ENCODE peak calls at places on chromosomes 16 and 17, in ten cellular contexts. One of them, this sample, is unnamed.

GRCh38 chr17:66518108-66518507 is 215.7 kb downstream of the PRKCA start:
- DNase-seq in kidney: no peak
- DNase-seq in neural progenitor cell: no peak
- DNase-seq in esophagus muscularis mucosa: no peak
- DNase-seq in body of pancreas: no peak
- DNase-seq in thyroid gland: no peak
- DNase-seq in A549: no peak
- DNase-seq in sigmoid colon: no peak
- DNase-seq in GM23338: no peak
- DNase-seq in foreskin keratinocyte: no peak
- DNase-seq in this sample: no peak

GRCh38 chr17:65332375-65332774 is 195.2 kb downstream of the RGS9 start:
- DNase-seq in kidney: no peak
- DNase-seq in neural progenitor cell: no peak
- DNase-seq in esophagus muscularis mucosa: no peak
- DNase-seq in body of pancreas: no peak
- DNase-seq in thyroid gland: no peak
- DNase-seq in A549: no peak
- DNase-seq in sigmoid colon: no peak
- DNase-seq in GM23338: peak; percentile 37
- DNase-seq in foreskin keratinocyte: peak; percentile 12
- DNase-seq in this sample: no peak

GRCh38 chr17:75400326-75400939 is 5.0 kb downstream of the GRB2 start:
- DNase-seq in kidney: no peak
- DNase-seq in neural progenitor cell: no peak
- DNase-seq in esophagus muscularis mucosa: no peak
- DNase-seq in body of pancreas: no peak
- DNase-seq in thyroid gland: no peak
- DNase-seq in A549: no peak
- DNase-seq in sigmoid colon: no peak
- DNase-seq in GM23338: no peak
- DNase-seq in foreskin keratinocyte: no peak
- DNase-seq in this sample: no peak

GRCh38 chr17:3557768-3558583 is at the start of gene TRPV3:
- DNase-seq in kidney: peak; percentile 93
- DNase-seq in neural progenitor cell: no peak
- DNase-seq in esophagus muscularis mucosa: peak; percentile 87
- DNase-seq in body of pancreas: peak; percentile 85
- DNase-seq in thyroid gland: no peak
- DNase-seq in A549: no peak
- DNase-seq in sigmoid colon: no peak
- DNase-seq in GM23338: no peak
- DNase-seq in foreskin keratinocyte: peak; percentile 89
- DNase-seq in this sample: no peak

GRCh38 chr16:50263940-50264929 is 2.1 kb upstream of the ADCY7 start:
- DNase-seq in kidney: peak; percentile 9
- DNase-seq in neural progenitor cell: no peak
- DNase-seq in esophagus muscularis mucosa: no peak
- DNase-seq in body of pancreas: no peak
- DNase-seq in thyroid gland: no peak
- DNase-seq in A549: no peak
- DNase-seq in sigmoid colon: no peak
- DNase-seq in GM23338: no peak
- DNase-seq in foreskin keratinocyte: peak; percentile 39
- DNase-seq in this sample: no peak

GRCh38 chr16:30018731-30019158 is 4.3 kb upstream of the C16orf92 start:
- DNase-seq in kidney: no peak
- DNase-seq in neural progenitor cell: no peak
- DNase-seq in esophagus muscularis mucosa: no peak
- DNase-seq in body of pancreas: no peak
- DNase-seq in thyroid gland: no peak
- DNase-seq in A549: no peak
- DNase-seq in sigmoid colon: no peak
- DNase-seq in GM23338: no peak
- DNase-seq in foreskin keratinocyte: peak; percentile 79
- DNase-seq in this sample: no peak

GRCh38 chr16:24685539-24686432 is 43.7 kb upstream of the TNRC6A start:
- DNase-seq in kidney: peak; percentile 81
- DNase-seq in neural progenitor cell: peak; percentile 48
- DNase-seq in esophagus muscularis mucosa: no peak
- DNase-seq in body of pancreas: peak; percentile 73
- DNase-seq in thyroid gland: peak; percentile 42
- DNase-seq in A549: peak; percentile 58
- DNase-seq in sigmoid colon: peak; percentile 93
- DNase-seq in GM23338: peak; percentile 80
- DNase-seq in foreskin keratinocyte: peak; percentile 47
- DNase-seq in this sample: no peak

GRCh38 chr17:33499025-33499424 is 205.9 kb upstream of the ASIC2 start:
- DNase-seq in kidney: no peak
- DNase-seq in neural progenitor cell: no peak
- DNase-seq in esophagus muscularis mucosa: no peak
- DNase-seq in body of pancreas: no peak
- DNase-seq in thyroid gland: no peak
- DNase-seq in A549: no peak
- DNase-seq in sigmoid colon: no peak
- DNase-seq in GM23338: no peak
- DNase-seq in foreskin keratinocyte: no peak
- DNase-seq in this sample: no peak

GRCh38 chr17:32275060-32276042 is 9.7 kb downstream of the RHBDL3 start:
- DNase-seq in kidney: peak; percentile 75
- DNase-seq in neural progenitor cell: no peak
- DNase-seq in esophagus muscularis mucosa: no peak
- DNase-seq in body of pancreas: no peak
- DNase-seq in thyroid gland: no peak
- DNase-seq in A549: peak; percentile 89
- DNase-seq in sigmoid colon: no peak
- DNase-seq in GM23338: peak; percentile 72
- DNase-seq in foreskin keratinocyte: peak; percentile 59
- DNase-seq in this sample: peak; percentile 41

GRCh38 chr16:22624038-22624656 is 113.5 kb downstream of the NPIPB5 start:
- DNase-seq in kidney: peak; percentile 65
- DNase-seq in neural progenitor cell: no peak
- DNase-seq in esophagus muscularis mucosa: no peak
- DNase-seq in body of pancreas: peak; percentile 6
- DNase-seq in thyroid gland: no peak
- DNase-seq in A549: no peak
- DNase-seq in sigmoid colon: no peak
- DNase-seq in GM23338: no peak
- DNase-seq in foreskin keratinocyte: no peak
- DNase-seq in this sample: no peak

DNA sequence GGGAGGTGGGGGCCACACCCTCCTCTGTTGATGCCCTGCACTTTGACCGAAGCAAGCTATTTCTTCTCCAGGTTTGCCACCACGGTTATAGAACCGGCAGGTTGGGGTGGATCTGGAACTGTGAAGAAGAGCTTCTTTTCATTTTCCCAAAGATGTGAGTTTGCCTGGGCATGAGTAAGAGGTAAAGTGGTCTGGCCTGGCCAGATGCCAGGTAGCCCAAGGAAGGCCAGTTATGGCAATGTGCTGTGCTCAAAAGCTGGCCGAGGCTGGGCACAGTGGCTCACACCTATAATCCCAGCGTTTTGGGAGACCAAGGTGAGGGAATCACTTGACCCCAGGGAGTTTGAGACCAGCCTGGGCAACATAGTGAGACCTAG is 18.7 kb downstream of the ATP6V0D1 start:
- DNase-seq in kidney: peak; percentile 51
- DNase-seq in neural progenitor cell: no peak
- DNase-seq in esophagus muscularis mucosa: no peak
- DNase-seq in body of pancreas: no peak
- DNase-seq in thyroid gland: no peak
- DNase-seq in A549: no peak
- DNase-seq in sigmoid colon: no peak
- DNase-seq in GM23338: no peak
- DNase-seq in foreskin keratinocyte: no peak
- DNase-seq in this sample: no peak
- H3K4me1 ChIP-seq in kidney: peaks cover 62% of the 10 kb centered on the region
- H3K4me1 ChIP-seq in neural progenitor cell: no peaks in the 10 kb centered on the region
- H3K4me1 ChIP-seq in esophagus muscularis mucosa: peaks cover 84% of the 10 kb centered on the region
- H3K4me1 ChIP-seq in body of pancreas: peaks cover 86% of the 10 kb centered on the region
- H3K4me1 ChIP-seq in thyroid gland: peaks cover 91% of the 10 kb centered on the region
- H3K4me1 ChIP-seq in A549: peaks cover 17% of the 10 kb centered on the region
- H3K4me1 ChIP-seq in sigmoid colon: peaks cover 62% of the 10 kb centered on the region
- H3K4me1 ChIP-seq in GM23338: no peaks in the 10 kb centered on the region
- H3K4me1 ChIP-seq in foreskin keratinocyte: peaks cover 9% of the 10 kb centered on the region
- H3K4me1 ChIP-seq in this sample: peaks cover 77% of the 10 kb centered on the region

GRCh38 chr16:27344707-27345106 is 30.9 kb downstream of the IL4R start:
- DNase-seq in kidney: no peak
- DNase-seq in neural progenitor cell: no peak
- DNase-seq in esophagus muscularis mucosa: no peak
- DNase-seq in body of pancreas: no peak
- DNase-seq in thyroid gland: no peak
- DNase-seq in A549: no peak
- DNase-seq in sigmoid colon: no peak
- DNase-seq in GM23338: no peak
- DNase-seq in foreskin keratinocyte: no peak
- DNase-seq in this sample: peak; percentile 34
- H3K4me1 ChIP-seq in kidney: no peaks in the 10 kb centered on the region
- H3K4me1 ChIP-seq in neural progenitor cell: no peaks in the 10 kb centered on the region
- H3K4me1 ChIP-seq in esophagus muscularis mucosa: peaks cover 25% of the 10 kb centered on the region
- H3K4me1 ChIP-seq in body of pancreas: no peaks in the 10 kb centered on the region
- H3K4me1 ChIP-seq in thyroid gland: no peaks in the 10 kb centered on the region
- H3K4me1 ChIP-seq in A549: no peaks in the 10 kb centered on the region
- H3K4me1 ChIP-seq in sigmoid colon: no peaks in the 10 kb centered on the region
- H3K4me1 ChIP-seq in GM23338: no peaks in the 10 kb centered on the region
- H3K4me1 ChIP-seq in foreskin keratinocyte: no peaks in the 10 kb centered on the region
- H3K4me1 ChIP-seq in this sample: peaks cover 33% of the 10 kb centered on the region

GRCh38 chr16:3825103-3825502 is 55.4 kb downstream of the CREBBP start:
- DNase-seq in kidney: no peak
- DNase-seq in neural progenitor cell: no peak
- DNase-seq in esophagus muscularis mucosa: no peak
- DNase-seq in body of pancreas: no peak
- DNase-seq in thyroid gland: no peak
- DNase-seq in A549: no peak
- DNase-seq in sigmoid colon: no peak
- DNase-seq in GM23338: no peak
- DNase-seq in foreskin keratinocyte: peak; percentile 28
- DNase-seq in this sample: no peak
- H3K4me1 ChIP-seq in kidney: peaks cover 16% of the 10 kb centered on the region
- H3K4me1 ChIP-seq in neural progenitor cell: peaks cover 23% of the 10 kb centered on the region
- H3K4me1 ChIP-seq in esophagus muscularis mucosa: peaks cover 76% of the 10 kb centered on the region
- H3K4me1 ChIP-seq in body of pancreas: peaks cover 41% of the 10 kb centered on the region
- H3K4me1 ChIP-seq in thyroid gland: peaks cover 66% of the 10 kb centered on the region
- H3K4me1 ChIP-seq in A549: peaks cover 36% of the 10 kb centered on the region
- H3K4me1 ChIP-seq in sigmoid colon: peaks cover 67% of the 10 kb centered on the region
- H3K4me1 ChIP-seq in GM23338: peaks cover 20% of the 10 kb centered on the region
- H3K4me1 ChIP-seq in foreskin keratinocyte: peaks cover 33% of the 10 kb centered on the region
- H3K4me1 ChIP-seq in this sample: peaks cover 58% of the 10 kb centered on the region

GRCh38 chr17:29588561-29589411 is 662 bp downstream of the GIT1 start:
- DNase-seq in kidney: peak; percentile 77
- DNase-seq in neural progenitor cell: peak; percentile 79
- DNase-seq in esophagus muscularis mucosa: no peak
- DNase-seq in body of pancreas: peak; percentile 48
- DNase-seq in thyroid gland: peak; percentile 31
- DNase-seq in A549: peak; percentile 70
- DNase-seq in sigmoid colon: no peak
- DNase-seq in GM23338: peak; percentile 63
- DNase-seq in foreskin keratinocyte: peak; percentile 26
- DNase-seq in this sample: peak; percentile 67

GRCh38 chr17:29590979-29591736 is 1.7 kb upstream of the GIT1 start:
- DNase-seq in kidney: no peak
- DNase-seq in neural progenitor cell: peak; percentile 76
- DNase-seq in esophagus muscularis mucosa: no peak
- DNase-seq in body of pancreas: peak; percentile 53
- DNase-seq in thyroid gland: peak; percentile 55
- DNase-seq in A549: peak; percentile 91
- DNase-seq in sigmoid colon: peak; percentile 86
- DNase-seq in GM23338: peak; percentile 86
- DNase-seq in foreskin keratinocyte: peak; percentile 77
- DNase-seq in this sample: peak; percentile 62

GRCh38 chr17:29591737-29592624 is 951 bp upstream of the ANKRD13B start:
- DNase-seq in kidney: peak; percentile 95
- DNase-seq in neural progenitor cell: peak; percentile 96
- DNase-seq in esophagus muscularis mucosa: peak; percentile 96
- DNase-seq in body of pancreas: peak; percentile 92
- DNase-seq in thyroid gland: peak; percentile 89
- DNase-seq in A549: peak; percentile 95
- DNase-seq in sigmoid colon: peak; percentile 93
- DNase-seq in GM23338: peak; percentile 96
- DNase-seq in foreskin keratinocyte: peak; percentile 70
- DNase-seq in this sample: peak; percentile 89

GRCh38 chr17:29589524-29590260 is at the start of gene GIT1:
- DNase-seq in kidney: peak; percentile 93
- DNase-seq in neural progenitor cell: peak; percentile 97
- DNase-seq in esophagus muscularis mucosa: no peak
- DNase-seq in body of pancreas: peak; percentile 92
- DNase-seq in thyroid gland: peak; percentile 91
- DNase-seq in A549: peak; percentile 92
- DNase-seq in sigmoid colon: peak; percentile 92
- DNase-seq in GM23338: peak; percentile 94
- DNase-seq in foreskin keratinocyte: peak; percentile 53
- DNase-seq in this sample: peak; percentile 90

GRCh38 chr17:29590261-29590978 is 972 bp upstream of the GIT1 start:
- DNase-seq in kidney: no peak
- DNase-seq in neural progenitor cell: no peak
- DNase-seq in esophagus muscularis mucosa: no peak
- DNase-seq in body of pancreas: no peak
- DNase-seq in thyroid gland: no peak
- DNase-seq in A549: peak; percentile 56
- DNase-seq in sigmoid colon: peak; percentile 75
- DNase-seq in GM23338: no peak
- DNase-seq in foreskin keratinocyte: peak; percentile 67
- DNase-seq in this sample: peak; percentile 45
- H3K4me1 ChIP-seq in kidney: peaks cover 27% of the 10 kb centered on the region
- H3K4me1 ChIP-seq in neural progenitor cell: peaks cover 56% of the 10 kb centered on the region
- H3K4me1 ChIP-seq in esophagus muscularis mucosa: peaks cover 73% of the 10 kb centered on the region
- H3K4me1 ChIP-seq in body of pancreas: peaks cover 61% of the 10 kb centered on the region
- H3K4me1 ChIP-seq in thyroid gland: peaks cover 60% of the 10 kb centered on the region
- H3K4me1 ChIP-seq in A549: peaks cover 57% of the 10 kb centered on the region
- H3K4me1 ChIP-seq in sigmoid colon: peaks cover 73% of the 10 kb centered on the region
- H3K4me1 ChIP-seq in GM23338: peaks cover 36% of the 10 kb centered on the region
- H3K4me1 ChIP-seq in foreskin keratinocyte: peaks cover 12% of the 10 kb centered on the region
- H3K4me1 ChIP-seq in this sample: peaks cover 72% of the 10 kb centered on the region